ENCODE peak calls at places on chromosome 12, in six cellular contexts. One of them, this sample, is unnamed.
A peak's percentile ranks its signal among the peaks of the same experiment; 100 is the strongest.

GRCh38 chr12:110077769-110078168 is 29.4 kb upstream of the C12orf76 start:
- DNase-seq in BJ: no peak
- DNase-seq in NCI-H1436: no peak
- DNase-seq in NCI-H69: no peak
- DNase-seq in stimulated activated naive CD4-positive, alpha-beta T cell treated with Interleukin-2 at 50 U/mL for 16 hours: no peak
- DNase-seq in COLO829: peak; percentile 86
- DNase-seq in this sample: no peak

GRCh38 chr12:113222730-113223531 is 1.7 kb downstream of the TPCN1 start:
- DNase-seq in BJ: peak; percentile 58
- DNase-seq in NCI-H1436: no peak
- DNase-seq in NCI-H69: peak; percentile 97
- DNase-seq in stimulated activated naive CD4-positive, alpha-beta T cell treated with Interleukin-2 at 50 U/mL for 16 hours: no peak
- DNase-seq in COLO829: peak; percentile 70
- DNase-seq in this sample: peak; percentile 42

GRCh38 chr12:124497658-124498057 is 69.8 kb downstream of the NCOR2 start:
- DNase-seq in BJ: peak; percentile 39
- DNase-seq in NCI-H1436: no peak
- DNase-seq in NCI-H69: no peak
- DNase-seq in stimulated activated naive CD4-positive, alpha-beta T cell treated with Interleukin-2 at 50 U/mL for 16 hours: no peak
- DNase-seq in COLO829: no peak
- DNase-seq in this sample: no peak

GRCh38 chr12:104297477-104298113 is 5.9 kb upstream of the EID3 start:
- DNase-seq in BJ: no peak
- DNase-seq in NCI-H1436: no peak
- DNase-seq in NCI-H69: no peak
- DNase-seq in stimulated activated naive CD4-positive, alpha-beta T cell treated with Interleukin-2 at 50 U/mL for 16 hours: no peak
- DNase-seq in COLO829: no peak
- DNase-seq in this sample: no peak

GRCh38 chr12:75631809-75632208 is 120.4 kb upstream of the KRR1 start:
- DNase-seq in BJ: no peak
- DNase-seq in NCI-H1436: no peak
- DNase-seq in NCI-H69: no peak
- DNase-seq in stimulated activated naive CD4-positive, alpha-beta T cell treated with Interleukin-2 at 50 U/mL for 16 hours: no peak
- DNase-seq in COLO829: no peak
- DNase-seq in this sample: no peak

GRCh38 chr12:79409562-79409961 is 281.2 kb downstream of the PAWR start:
- DNase-seq in BJ: no peak
- DNase-seq in NCI-H1436: no peak
- DNase-seq in NCI-H69: no peak
- DNase-seq in stimulated activated naive CD4-positive, alpha-beta T cell treated with Interleukin-2 at 50 U/mL for 16 hours: no peak
- DNase-seq in COLO829: no peak
- DNase-seq in this sample: no peak

GRCh38 chr12:75909714-75910451 is 121.7 kb downstream of the PHLDA1 start:
- DNase-seq in BJ: no peak
- DNase-seq in NCI-H1436: no peak
- DNase-seq in NCI-H69: peak; percentile 82
- DNase-seq in stimulated activated naive CD4-positive, alpha-beta T cell treated with Interleukin-2 at 50 U/mL for 16 hours: no peak
- DNase-seq in COLO829: peak; percentile 20
- DNase-seq in this sample: no peak

GRCh38 chr12:28191690-28192089 is 1.4 kb downstream of the CCDC91 start:
- DNase-seq in BJ: no peak
- DNase-seq in NCI-H1436: no peak
- DNase-seq in NCI-H69: no peak
- DNase-seq in stimulated activated naive CD4-positive, alpha-beta T cell treated with Interleukin-2 at 50 U/mL for 16 hours: peak; percentile 18
- DNase-seq in COLO829: no peak
- DNase-seq in this sample: no peak

GRCh38 chr12:54258286-54258685 is 21.6 kb downstream of the CBX5 start:
- DNase-seq in BJ: no peak
- DNase-seq in NCI-H1436: no peak
- DNase-seq in NCI-H69: peak; percentile 55
- DNase-seq in stimulated activated naive CD4-positive, alpha-beta T cell treated with Interleukin-2 at 50 U/mL for 16 hours: no peak
- DNase-seq in COLO829: peak; percentile 71
- DNase-seq in this sample: no peak

GRCh38 chr12:110702081-110702480 is 13.2 kb upstream of the HVCN1 start:
- DNase-seq in BJ: no peak
- DNase-seq in NCI-H1436: no peak
- DNase-seq in NCI-H69: no peak
- DNase-seq in stimulated activated naive CD4-positive, alpha-beta T cell treated with Interleukin-2 at 50 U/mL for 16 hours: no peak
- DNase-seq in COLO829: no peak
- DNase-seq in this sample: no peak

GRCh38 chr12:86228656-86229055 is 27.5 kb downstream of the MGAT4C start:
- DNase-seq in BJ: no peak
- DNase-seq in NCI-H1436: no peak
- DNase-seq in NCI-H69: peak; percentile 10
- DNase-seq in stimulated activated naive CD4-positive, alpha-beta T cell treated with Interleukin-2 at 50 U/mL for 16 hours: no peak
- DNase-seq in COLO829: no peak
- DNase-seq in this sample: no peak

GRCh38 chr12:1836854-1837411 is 16.6 kb downstream of the LRTM2 start:
- DNase-seq in BJ: no peak
- DNase-seq in NCI-H1436: no peak
- DNase-seq in NCI-H69: peak; percentile 98
- DNase-seq in stimulated activated naive CD4-positive, alpha-beta T cell treated with Interleukin-2 at 50 U/mL for 16 hours: no peak
- DNase-seq in COLO829: no peak
- DNase-seq in this sample: no peak

GRCh38 chr12:116551952-116552749 is 7.0 kb upstream of the MAP1LC3B2 start:
- DNase-seq in BJ: no peak
- DNase-seq in NCI-H1436: no peak
- DNase-seq in NCI-H69: no peak
- DNase-seq in stimulated activated naive CD4-positive, alpha-beta T cell treated with Interleukin-2 at 50 U/mL for 16 hours: no peak
- DNase-seq in COLO829: peak; percentile 26
- DNase-seq in this sample: no peak

GRCh38 chr12:68934392-68934791 is 1.4 kb upstream of the CPM start:
- DNase-seq in BJ: no peak
- DNase-seq in NCI-H1436: no peak
- DNase-seq in NCI-H69: no peak
- DNase-seq in stimulated activated naive CD4-positive, alpha-beta T cell treated with Interleukin-2 at 50 U/mL for 16 hours: no peak
- DNase-seq in COLO829: no peak
- DNase-seq in this sample: no peak

GRCh38 chr12:123043536-123044001 is 63.1 kb downstream of the ARL6IP4 start:
- DNase-seq in BJ: peak; percentile 58
- DNase-seq in NCI-H1436: peak; percentile 45
- DNase-seq in NCI-H69: peak; percentile 88
- DNase-seq in stimulated activated naive CD4-positive, alpha-beta T cell treated with Interleukin-2 at 50 U/mL for 16 hours: peak; percentile 58
- DNase-seq in COLO829: peak; percentile 69
- DNase-seq in this sample: no peak

GRCh38 chr12:67578976-67579661 is 69.4 kb upstream of the DYRK2 start:
- DNase-seq in BJ: no peak
- DNase-seq in NCI-H1436: no peak
- DNase-seq in NCI-H69: no peak
- DNase-seq in stimulated activated naive CD4-positive, alpha-beta T cell treated with Interleukin-2 at 50 U/mL for 16 hours: no peak
- DNase-seq in COLO829: no peak
- DNase-seq in this sample: no peak

GRCh38 chr12:53198470-53199110 is 8.5 kb downstream of the ITGB7 start:
- DNase-seq in BJ: no peak
- DNase-seq in NCI-H1436: no peak
- DNase-seq in NCI-H69: no peak
- DNase-seq in stimulated activated naive CD4-positive, alpha-beta T cell treated with Interleukin-2 at 50 U/mL for 16 hours: no peak
- DNase-seq in COLO829: no peak
- DNase-seq in this sample: no peak

GRCh38 chr12:4664111-4664510 is 15.2 kb downstream of the NDUFA9 start:
- DNase-seq in BJ: peak; percentile 59
- DNase-seq in NCI-H1436: no peak
- DNase-seq in NCI-H69: no peak
- DNase-seq in stimulated activated naive CD4-positive, alpha-beta T cell treated with Interleukin-2 at 50 U/mL for 16 hours: no peak
- DNase-seq in COLO829: no peak
- DNase-seq in this sample: no peak

GRCh38 chr12:57276935-57277563 is 26.1 kb upstream of the STAC3 start:
- DNase-seq in BJ: no peak
- DNase-seq in NCI-H1436: no peak
- DNase-seq in NCI-H69: peak; percentile 39
- DNase-seq in stimulated activated naive CD4-positive, alpha-beta T cell treated with Interleukin-2 at 50 U/mL for 16 hours: no peak
- DNase-seq in COLO829: peak; percentile 24
- DNase-seq in this sample: no peak

GRCh38 chr12:89768586-89769482 is 60.2 kb upstream of the ATP2B1 start:
- DNase-seq in BJ: peak; percentile 98
- DNase-seq in NCI-H1436: no peak
- DNase-seq in NCI-H69: peak; percentile 69
- DNase-seq in stimulated activated naive CD4-positive, alpha-beta T cell treated with Interleukin-2 at 50 U/mL for 16 hours: peak; percentile 0
- DNase-seq in COLO829: peak; percentile 55
- DNase-seq in this sample: no peak

This sample was measured in NCI-H2081 treated with DMSO at 0.1 percent for 48 hours.